ENCODE peak calls at places on chromosomes 5 and 9, in eight cellular contexts. One of them, this sample, is unnamed.
A peak's percentile ranks its signal among the peaks of the same experiment; 100 is the strongest.

GRCh38 chr5:139147743-139148079 is 50.5 kb downstream of the SIL1 start:
- DNase-seq in GM20000: no peak
- DNase-seq in fibroblast of the aortic adventitia: peak; percentile 75
- DNase-seq in LoVo: no peak
- DNase-seq in GM10248: no peak
- DNase-seq in stimulated activated CD8-positive, alpha-beta memory T cell treated with anti-CD3 and anti-CD28 coated beads, Interleukin-12 subunit alpha, Interleukin-12 subunit beta, amount 100 ng/mL, for 1 hour: no peak
- DNase-seq in NCI-H774: no peak
- DNase-seq in NT2/D1: no peak
- DNase-seq in this sample: peak; percentile 82

GRCh38 chr5:60959156-60959555 is 14.2 kb downstream of the NDUFAF2 start:
- DNase-seq in GM20000: no peak
- DNase-seq in fibroblast of the aortic adventitia: peak; percentile 70
- DNase-seq in LoVo: peak; percentile 18
- DNase-seq in GM10248: no peak
- DNase-seq in stimulated activated CD8-positive, alpha-beta memory T cell treated with anti-CD3 and anti-CD28 coated beads, Interleukin-12 subunit alpha, Interleukin-12 subunit beta, amount 100 ng/mL, for 1 hour: no peak
- DNase-seq in NCI-H774: no peak
- DNase-seq in NT2/D1: no peak
- DNase-seq in this sample: peak; percentile 25

GRCh38 chr9:134099123-134099761 is 31.4 kb upstream of the BRD3 start:
- DNase-seq in GM20000: peak; percentile 75
- DNase-seq in fibroblast of the aortic adventitia: peak; percentile 34
- DNase-seq in LoVo: peak; percentile 34
- DNase-seq in GM10248: peak; percentile 75
- DNase-seq in stimulated activated CD8-positive, alpha-beta memory T cell treated with anti-CD3 and anti-CD28 coated beads, Interleukin-12 subunit alpha, Interleukin-12 subunit beta, amount 100 ng/mL, for 1 hour: peak; percentile 27
- DNase-seq in NCI-H774: peak; percentile 43
- DNase-seq in NT2/D1: peak; percentile 5
- DNase-seq in this sample: peak; percentile 16

GRCh38 chr9:135919318-135919717 is 12.0 kb upstream of the CAMSAP1 start:
- DNase-seq in GM20000: no peak
- DNase-seq in fibroblast of the aortic adventitia: no peak
- DNase-seq in LoVo: no peak
- DNase-seq in GM10248: no peak
- DNase-seq in stimulated activated CD8-positive, alpha-beta memory T cell treated with anti-CD3 and anti-CD28 coated beads, Interleukin-12 subunit alpha, Interleukin-12 subunit beta, amount 100 ng/mL, for 1 hour: no peak
- DNase-seq in NCI-H774: no peak
- DNase-seq in NT2/D1: no peak
- DNase-seq in this sample: no peak

GRCh38 chr9:97077465-97078295 is 38.7 kb upstream of the CTSV start:
- DNase-seq in GM20000: no peak
- DNase-seq in fibroblast of the aortic adventitia: no peak
- DNase-seq in LoVo: no peak
- DNase-seq in GM10248: no peak
- DNase-seq in stimulated activated CD8-positive, alpha-beta memory T cell treated with anti-CD3 and anti-CD28 coated beads, Interleukin-12 subunit alpha, Interleukin-12 subunit beta, amount 100 ng/mL, for 1 hour: no peak
- DNase-seq in NCI-H774: no peak
- DNase-seq in NT2/D1: no peak
- DNase-seq in this sample: no peak

GRCh38 chr9:126386088-126386487 is 59.5 kb downstream of the MVB12B start:
- DNase-seq in GM20000: no peak
- DNase-seq in fibroblast of the aortic adventitia: no peak
- DNase-seq in LoVo: no peak
- DNase-seq in GM10248: no peak
- DNase-seq in stimulated activated CD8-positive, alpha-beta memory T cell treated with anti-CD3 and anti-CD28 coated beads, Interleukin-12 subunit alpha, Interleukin-12 subunit beta, amount 100 ng/mL, for 1 hour: no peak
- DNase-seq in NCI-H774: no peak
- DNase-seq in NT2/D1: peak; percentile 33
- DNase-seq in this sample: no peak

GRCh38 chr5:128597151-128597550 is 59.1 kb upstream of the FBN2 start:
- DNase-seq in GM20000: no peak
- DNase-seq in fibroblast of the aortic adventitia: no peak
- DNase-seq in LoVo: no peak
- DNase-seq in GM10248: no peak
- DNase-seq in stimulated activated CD8-positive, alpha-beta memory T cell treated with anti-CD3 and anti-CD28 coated beads, Interleukin-12 subunit alpha, Interleukin-12 subunit beta, amount 100 ng/mL, for 1 hour: no peak
- DNase-seq in NCI-H774: no peak
- DNase-seq in NT2/D1: no peak
- DNase-seq in this sample: no peak

GRCh38 chr9:34991833-34992375 is 2.4 kb downstream of the DNAJB5 start:
- DNase-seq in GM20000: no peak
- DNase-seq in fibroblast of the aortic adventitia: no peak
- DNase-seq in LoVo: no peak
- DNase-seq in GM10248: no peak
- DNase-seq in stimulated activated CD8-positive, alpha-beta memory T cell treated with anti-CD3 and anti-CD28 coated beads, Interleukin-12 subunit alpha, Interleukin-12 subunit beta, amount 100 ng/mL, for 1 hour: no peak
- DNase-seq in NCI-H774: no peak
- DNase-seq in NT2/D1: no peak
- DNase-seq in this sample: peak; percentile 57

This sample was measured in astrocyte of the hippocampus.